ENCODE peak calls at places on chromosomes 7 and 10, in five cellular contexts. R is cerebellar cortex, F is GM04504, J is NCI-H1048, D is iris pigment epithelial cell. T is an unnamed sample.

GRCh38 chr10:6473901-6474370 is 106.1 kb downstream of the PRKCQ start:
- DNase-seq in F (no peak), J (no peak), D (peak), R (no peak), T (no peak)

GRCh38 chr10:63703740-63704345 is 182.6 kb downstream of the REEP3 start:
- DNase-seq in D (no peak), F (no peak), J (no peak), R (no peak), T (no peak)

GRCh38 chr7:24401628-24402593 is 117.9 kb downstream of the NPY start:
- DNase-seq in F (no peak), D (peak), R (peak), J (no peak), T (peak)

GRCh38 chr7:2954433-2954853 is 89.2 kb downstream of the CARD11 start:
- DNase-seq in J (no peak), D (no peak), F (no peak), R (no peak), T (no peak)

GRCh38 chr10:114758331-114758730 is 63.2 kb upstream of the FHIP2A start:
- DNase-seq in R (peak), F (no peak), D (no peak), J (no peak), T (no peak)

GRCh38 chr10:13365168-13365687 is 17.1 kb upstream of the SEPHS1 start:
- DNase-seq in D (no peak), F (no peak), J (no peak), R (no peak), T (no peak)

GRCh38 chr10:21194510-21194993 is 297.4 kb upstream of the NEBL start:
- DNase-seq in R (peak), J (no peak), F (no peak), D (peak), T (no peak)

GRCh38 chr7:7136857-7137309 is 45.5 kb upstream of the C1GALT1 start:
- DNase-seq in R (no peak), J (no peak), F (no peak), D (no peak), T (no peak)

GRCh38 chr7:139626817-139627216 is 103.3 kb downstream of the CLEC2L start:
- DNase-seq in J (no peak), F (no peak), D (no peak), R (no peak), T (no peak)

GRCh38 chr10:11713186-11713743 is 28.9 kb upstream of the ECHDC3 start:
- DNase-seq in J (no peak), R (no peak), F (no peak), D (peak), T (no peak)

GRCh38 chr10:69657866-69658265 is 27.8 kb downstream of the FAM241B start:
- DNase-seq in D (no peak), F (no peak), R (no peak), J (no peak), T (no peak)

GRCh38 chr10:75395171-75395954 is 6.2 kb downstream of the ZNF503 start:
- DNase-seq in F (no peak), J (no peak), R (no peak), D (peak), T (no peak)

GRCh38 chr7:47905071-47905920 is 43.0 kb downstream of the PKD1L1 start:
- DNase-seq in R (no peak), D (no peak), J (no peak), F (no peak), T (no peak)

GRCh38 chr10:117003336-117003735 is 1.7 kb downstream of the SHTN1 start:
- DNase-seq in F (no peak), R (no peak), J (no peak), D (no peak), T (no peak)

GRCh38 chr7:13309535-13309934 is 622.1 kb downstream of the ARL4A start:
- DNase-seq in F (no peak), R (no peak), J (no peak), D (no peak), T (no peak)

GRCh38 chr7:102221961-102222360 is 64.7 kb upstream of the SH2B2 start:
- DNase-seq in D (peak), F (no peak), J (no peak), R (no peak), T (no peak)

GRCh38 chr7:75033064-75033463 is 40.5 kb downstream of the RCC1L start:
- DNase-seq in D (no peak), R (peak), F (no peak), J (no peak), T (no peak)

GRCh38 chr7:45177801-45178200 is 20.2 kb downstream of the RAMP3 start:
- DNase-seq in D (no peak), F (no peak), J (no peak), R (no peak), T (no peak)

GRCh38 chr7:148916186-148916585 is 32.1 kb upstream of the EZH2 start:
- DNase-seq in F (peak), D (peak), R (no peak), J (no peak), T (no peak)

T was measured in SK-N-MC.